ENCODE peak calls at places on chromosome 7, in four cellular contexts. X is HepG2, F is GM12878, O is K562. K is an unnamed sample.

GRCh38 chr7:24580283-24580946 is 7.2 kb downstream of the PALS2 start:
- DNase-seq in X (peak; percentile 43), O (no peak), F (no peak), K (peak; percentile 48)

GRCh38 chr7:98474558-98474957 is 73.7 kb upstream of the BAIAP2L1 start:
- DNase-seq in O (no peak), F (no peak), X (no peak), K (no peak)

GRCh38 chr7:94449151-94449725 is 54.5 kb downstream of the COL1A2 start:
- DNase-seq in O (peak; percentile 24), F (peak; percentile 8), X (peak; percentile 45), K (peak; percentile 55)

GRCh38 chr7:113370910-113371309 is 252.6 kb upstream of the SMIM30 start:
- DNase-seq in X (no peak), O (no peak), F (no peak), K (peak; percentile 8)

GRCh38 chr7:13908667-13909382 is 80.6 kb downstream of the ETV1 start:
- DNase-seq in O (no peak), F (no peak), X (no peak), K (no peak)

GRCh38 chr7:31022726-31023125 is 29.4 kb upstream of the ADCYAP1R1 start:
- DNase-seq in F (no peak), O (no peak), X (no peak), K (no peak)

GRCh38 chr7:36312064-36312914 is 77.4 kb upstream of the ANLN start:
- DNase-seq in O (peak; percentile 76), X (peak; percentile 53), F (no peak), K (no peak)

GRCh38 chr7:111756687-111757178 is 194.4 kb upstream of the IMMP2L start:
- DNase-seq in X (no peak), O (no peak), F (no peak), K (peak; percentile 82)

GRCh38 chr7:104848386-104848990 is 165.5 kb upstream of the KMT2E start:
- DNase-seq in F (no peak), O (peak; percentile 70), X (peak; percentile 35), K (peak; percentile 34)

GRCh38 chr7:49878627-49879026 is 105.2 kb downstream of the VWC2 start:
- DNase-seq in X (no peak), F (no peak), O (no peak), K (no peak)

GRCh38 chr7:1033546-1034145 is 10.7 kb upstream of the GPR146 start:
- DNase-seq in O (no peak), F (no peak), X (no peak), K (no peak)

GRCh38 chr7:832292-832967 is at the start of gene SUN1:
- DNase-seq in X (peak; percentile 13), O (no peak), F (peak; percentile 26), K (peak; percentile 88)

GRCh38 chr7:27187158-27187701 is 2.2 kb upstream of the HOXA11 start:
- DNase-seq in X (no peak), F (no peak), O (no peak), K (no peak)

GRCh38 chr7:117014673-117015133 is 61.4 kb downstream of the ST7 start:
- DNase-seq in O (peak; percentile 97), X (no peak), F (no peak), K (peak; percentile 68)

GRCh38 chr7:106887376-106887775 is 22.3 kb downstream of the PIK3CG start:
- DNase-seq in F (peak; percentile 25), X (no peak), O (no peak), K (no peak)

GRCh38 chr7:39735903-39736302 is 112.5 kb downstream of the RALA start:
- DNase-seq in O (peak; percentile 68), F (peak; percentile 19), X (no peak), K (peak; percentile 32)

GRCh38 chr7:88586219-88586618 is 173.3 kb upstream of the ZNF804B start:
- DNase-seq in O (peak; percentile 19), X (no peak), F (no peak), K (no peak)

GRCh38 chr7:13933106-13933505 is 56.4 kb downstream of the ETV1 start:
- DNase-seq in X (no peak), O (no peak), F (no peak), K (peak; percentile 31)

GRCh38 chr7:56079450-56080185 is 13.1 kb downstream of the PHKG1 start:
- DNase-seq in X (peak; percentile 56), O (no peak), F (no peak), K (peak; percentile 71)

GRCh38 chr7:2757361-2757903 is 69.4 kb downstream of the AMZ1 start:
- DNase-seq in X (no peak), F (no peak), O (no peak), K (no peak)

GRCh38 chr7:23598321-23598720 is 1.1 kb downstream of the CCDC126 start:
- DNase-seq in F (no peak), X (peak; percentile 10), O (no peak), K (no peak)

DNA sequence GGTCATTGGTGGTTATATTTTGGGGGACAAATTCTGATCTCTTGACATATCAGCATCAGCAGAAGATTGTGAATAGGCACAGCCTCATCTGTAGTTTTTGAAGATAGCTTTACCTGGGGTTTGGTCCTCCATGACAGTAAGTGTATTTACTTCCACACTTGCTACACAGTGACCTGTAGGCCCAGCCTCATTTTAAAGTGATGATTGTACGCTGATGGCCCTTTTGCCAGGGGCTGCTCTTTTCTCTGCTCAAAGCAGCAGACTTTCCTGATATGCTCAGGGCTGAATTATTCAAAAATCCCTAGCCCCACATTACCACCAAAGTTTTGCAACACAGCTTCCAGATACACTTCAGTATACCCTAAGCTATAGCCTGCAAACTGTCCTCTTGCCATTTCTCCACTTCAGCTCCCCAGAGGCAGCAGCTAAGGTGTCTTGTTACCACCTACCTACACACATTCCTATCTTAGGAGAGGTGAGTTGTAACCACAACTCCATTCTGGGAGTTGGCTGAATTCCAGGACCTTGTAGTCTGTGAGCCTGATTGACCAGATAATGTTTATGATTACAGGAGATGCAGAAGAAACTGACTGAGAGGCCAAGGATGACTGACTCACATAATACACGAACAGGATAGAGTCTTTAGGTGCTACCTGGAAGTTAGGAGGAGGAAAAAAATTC is 6.0 kb downstream of the ASB4 start:
- DNase-seq in X (peak; percentile 58), O (peak; percentile 9), F (no peak), K (no peak)
- TF ChIP-seq POLR2A in X (no peak), O (no peak), F (no peak), K (no peak)

GRCh38 chr7:87517136-87517805 is 41.8 kb upstream of the ABCB4 start:
- DNase-seq in F (no peak), O (no peak), X (no peak), K (peak; percentile 0)
- TF ChIP-seq MXI1 in F (no peak), O (no peak), X (no peak), K (no peak)

GRCh38 chr7:130877236-130877635 is 143.2 kb upstream of the KLF14 start:
- DNase-seq in X (no peak), O (no peak), F (no peak), K (peak; percentile 9)

GRCh38 chr7:130878785-130879184 is 144.8 kb upstream of the KLF14 start:
- DNase-seq in X (no peak), O (no peak), F (no peak), K (peak; percentile 52)

GRCh38 chr7:130875901-130876300 is 141.9 kb upstream of the KLF14 start:
- DNase-seq in O (no peak), X (no peak), F (no peak), K (peak; percentile 8)

GRCh38 chr7:130879191-130879590 is 145.2 kb upstream of the KLF14 start:
- DNase-seq in O (no peak), F (no peak), X (no peak), K (peak; percentile 30)

GRCh38 chr7:130877676-130878305 is 143.8 kb upstream of the KLF14 start:
- DNase-seq in F (no peak), X (no peak), O (no peak), K (peak; percentile 17)
- TF ChIP-seq POLR2A in F (no peak), X (no peak), O (no peak), K (no peak)

GRCh38 chr7:124532166-124532565 is 233.4 kb downstream of the GPR37 start:
- DNase-seq in X (no peak), O (no peak), F (no peak), K (peak; percentile 41)
- TF ChIP-seq MXI1 in X (no peak), O (no peak), F (no peak), K (no peak)